ENCODE peak calls at places on chromosome 16, in four cellular contexts. J is mucosa of descending colon; O is esophagus muscularis mucosa; V is CD8-positive, alpha-beta T cell. H is an unnamed sample.
A peak's percentile ranks its signal among the peaks of the same experiment; 100 is the strongest.

GRCh38 chr16:75267631-75268264 is 16.3 kb upstream of the BCAR1 start:
- DNase-seq in J (peak; percentile 81), O (no peak), V (no peak), H (no peak)

GRCh38 chr16:67926181-67926742 is 5.4 kb downstream of the CTRL start:
- DNase-seq in J (no peak), O (no peak), V (no peak), H (no peak)

GRCh38 chr16:11497329-11497805 is 89.4 kb downstream of the LITAF start:
- DNase-seq in J (peak; percentile 82), O (peak; percentile 93), V (no peak), H (no peak)

GRCh38 chr16:85363881-85364280 is 249.2 kb upstream of the GSE1 start:
- DNase-seq in J (no peak), O (no peak), V (no peak), H (no peak)

GRCh38 chr16:13919330-13919682 is 648 bp upstream of the ERCC4 start:
- DNase-seq in J (no peak), O (no peak), V (peak; percentile 9), H (peak; percentile 54)

GRCh38 chr16:56689171-56689570 is 6.9 kb downstream of the MT1X start:
- DNase-seq in J (no peak), O (no peak), V (no peak), H (no peak)

GRCh38 chr16:634051-634670 is 1.9 kb downstream of the METTL26 start:
- DNase-seq in J (no peak), O (no peak), V (no peak), H (no peak)

GRCh38 chr16:50603206-50604064 is 55.2 kb downstream of the NKD1 start:
- DNase-seq in J (no peak), O (no peak), V (no peak), H (no peak)

GRCh38 chr16:4324871-4325740 is 9.2 kb downstream of the GLIS2 start:
- DNase-seq in J (no peak), O (no peak), V (no peak), H (no peak)

GRCh38 chr16:79601092-79601977 is 798 bp upstream of the MAF start:
- DNase-seq in J (peak; percentile 70), O (no peak), V (peak; percentile 6), H (no peak)
- H3K4me3 ChIP-seq in J (peak overlapping the region; percentile 47), O (peak overlapping the region; percentile 80), V (peak overlapping the region; percentile 62), H (peak overlapping the region; percentile 90)

GRCh38 chr16:35629001-35629400 is 2169.6 kb downstream of the TP53TG3F start:
- DNase-seq in J (no peak), O (no peak), V (no peak), H (no peak)
- H3K9me3 ChIP-seq in J (peaks cover 65% of the 10 kb centered on the region), O (no peaks in the 10 kb centered on the region), V (no peaks in the 10 kb centered on the region), H (no peaks in the 10 kb centered on the region)

GRCh38 chr16:66574081-66574480 is 5.2 kb upstream of the CMTM2 start:
- DNase-seq in J (no peak), O (no peak), V (no peak), H (no peak)

GRCh38 chr16:66580605-66581209 is 1.4 kb downstream of the CMTM2 start:
- DNase-seq in J (no peak), O (peak; percentile 34), V (no peak), H (no peak)

GRCh38 chr16:66581246-66581952 is 2.1 kb downstream of the CMTM2 start:
- DNase-seq in J (no peak), O (peak; percentile 50), V (no peak), H (no peak)

GRCh38 chr16:66576306-66576705 is 3.0 kb upstream of the CMTM2 start:
- DNase-seq in J (no peak), O (no peak), V (no peak), H (no peak)

DNA sequence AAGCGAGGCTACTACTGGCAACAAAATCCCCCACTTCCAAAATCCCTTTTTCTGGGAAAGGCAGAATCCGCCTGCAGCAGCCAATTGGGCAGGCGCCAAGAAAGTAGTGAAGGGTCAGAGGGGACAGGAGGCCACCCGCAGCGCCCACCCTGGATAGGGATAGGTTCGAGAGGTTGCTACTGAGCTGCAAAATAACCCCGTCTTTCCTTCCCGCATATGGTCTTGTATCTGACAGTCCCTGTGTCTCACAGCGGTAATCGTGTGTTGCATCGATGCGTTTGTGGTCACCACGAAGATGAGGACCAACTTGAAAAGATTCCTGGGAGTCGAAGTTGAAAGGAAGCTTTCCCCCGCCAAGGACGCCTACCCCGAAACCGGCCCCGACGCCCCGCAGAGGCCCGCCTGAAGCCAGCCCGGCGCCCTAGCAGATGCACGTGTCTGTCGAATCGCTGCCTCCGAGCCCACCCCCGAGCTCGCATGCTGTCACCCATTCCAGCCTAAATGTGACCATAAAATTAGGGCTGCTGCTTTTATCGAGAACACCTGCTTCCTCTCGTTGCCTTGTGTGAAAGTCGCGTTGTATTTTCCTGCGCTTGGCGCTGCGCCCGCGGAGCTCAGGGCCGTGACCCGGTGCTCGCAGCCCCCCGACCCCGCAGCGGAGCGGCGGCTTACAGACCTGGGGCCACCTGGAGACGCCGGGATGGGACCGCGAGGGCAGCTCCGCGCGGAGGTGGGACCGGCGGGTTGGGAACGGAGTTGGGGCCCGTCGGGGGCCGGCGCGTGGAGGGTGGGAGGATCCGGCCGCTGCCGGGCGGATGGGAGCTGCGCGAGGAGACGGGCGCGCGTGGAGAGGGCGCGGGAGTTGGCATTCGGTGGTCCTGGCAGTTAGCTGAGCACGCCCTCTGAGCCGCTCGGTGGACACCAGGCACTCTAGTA is at the start of gene CMTM2:
- DNase-seq in J (no peak), O (peak; percentile 89), V (peak; percentile 15), H (no peak)
- H3K4me3 ChIP-seq in J (no peak within 1 kb of the TSS), O (peak within 1 kb of the TSS; percentile 52), V (peak within 1 kb of the TSS; percentile 40), H (peak within 1 kb of the TSS; percentile 5)

DNA sequence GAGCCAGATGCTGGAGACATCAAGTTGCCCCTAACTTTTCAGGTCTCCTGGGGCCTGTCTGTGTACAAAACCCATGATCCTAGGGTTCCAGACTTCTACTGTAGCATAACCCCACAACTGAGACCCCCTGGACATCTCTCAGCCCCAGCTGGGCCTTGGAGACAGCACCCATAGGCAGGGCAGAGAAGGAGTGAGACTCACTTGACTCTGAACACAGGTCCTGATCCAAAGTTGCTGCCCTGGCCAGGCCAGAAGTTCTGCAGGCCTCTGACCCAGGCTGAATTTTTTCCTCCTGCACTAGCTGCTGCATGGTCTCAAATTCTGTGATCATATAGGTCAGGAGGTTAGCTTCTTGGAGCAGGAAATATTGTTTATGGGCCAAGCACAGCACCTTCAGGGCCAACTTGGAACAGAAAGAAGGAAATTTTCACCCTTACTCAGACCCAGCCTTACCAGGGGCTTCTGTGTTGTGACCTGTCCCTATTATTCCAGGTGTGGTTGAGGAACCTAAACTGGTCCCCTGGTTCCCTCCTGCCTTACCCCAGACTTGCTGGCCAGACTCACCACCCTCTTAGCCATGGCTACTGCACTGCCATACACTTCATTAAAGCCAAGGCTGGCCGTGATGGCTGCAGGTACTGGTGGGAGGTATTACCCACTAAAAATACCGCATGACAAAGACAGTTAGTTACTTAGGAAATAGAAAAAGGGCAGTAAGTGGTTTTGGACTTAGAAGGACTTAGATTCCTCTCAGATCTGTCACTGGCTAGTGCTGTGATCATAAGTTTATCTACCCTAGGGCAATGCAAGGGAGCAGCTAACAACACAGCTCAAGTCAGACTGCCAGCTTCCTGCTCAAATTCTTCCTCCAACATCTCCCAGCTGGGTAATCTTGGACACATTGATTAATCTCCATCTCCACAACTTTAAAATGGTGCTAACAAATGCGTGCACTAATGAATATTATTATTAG is 2180.1 kb downstream of the TP53TG3F start:
- DNase-seq in J (no peak), O (peak; percentile 90), V (no peak), H (no peak)
- H3K9me3 ChIP-seq in J (peaks cover 73% of the 10 kb centered on the region), O (peaks cover 8% of the 10 kb centered on the region), V (no peaks in the 10 kb centered on the region), H (peaks cover 18% of the 10 kb centered on the region)

H was measured in CD4-positive, alpha-beta memory T cell.